ENCODE peak calls at places on chromosome X, in ten cellular contexts. Y, G, H, Z, Q, R, L, X, O and E are unnamed samples.

GRCh38 chrX:17035111-17035510 is 88.7 kb downstream of the REPS2 start:
- DNase-seq in Z (no peak), O (no peak), R (no peak), H (no peak), Q (no peak), G (no peak), Y (no peak), L (no peak), X (no peak), E (no peak)

GRCh38 chrX:23820235-23820782 is 37.3 kb downstream of the SAT1 start:
- DNase-seq in G (no peak), Q (no peak), Z (no peak), O (no peak), R (no peak), X (no peak), H (no peak), L (no peak), Y (no peak), E (no peak)

GRCh38 chrX:143632625-143633387 is 3.1 kb downstream of the SLITRK4 start:
- DNase-seq in L (no peak), G (no peak), Q (no peak), R (no peak), H (no peak), Y (no peak), O (no peak), X (no peak), Z (no peak), E (no peak)

GRCh38 chrX:54530358-54530900 is 410 bp downstream of the GNL3L start:
- DNase-seq in Q (no peak), O (peak; percentile 4), R (no peak), X (no peak), G (no peak), H (no peak), Y (no peak), Z (no peak), L (no peak), E (no peak)

GRCh38 chrX:115330498-115331138 is 41.1 kb downstream of the LUZP4 start:
- DNase-seq in L (peak; percentile 71), G (peak; percentile 21), Q (no peak), O (no peak), H (peak; percentile 36), Y (peak; percentile 18), R (no peak), Z (peak; percentile 67), X (peak; percentile 41), E (peak; percentile 53)

GRCh38 chrX:16839224-16839851 is 30.8 kb downstream of the RBBP7 start:
- DNase-seq in O (no peak), Y (no peak), Z (no peak), Q (no peak), L (no peak), H (no peak), X (peak; percentile 31), G (no peak), R (no peak), E (no peak)

GRCh38 chrX:39652336-39652735 is 445.4 kb downstream of the BCOR start:
- DNase-seq in Y (peak; percentile 25), O (peak; percentile 7), H (no peak), Z (peak; percentile 34), L (no peak), R (no peak), Q (no peak), G (no peak), X (peak; percentile 45), E (no peak)

GRCh38 chrX:70044541-70045245 is 5.0 kb downstream of the AWAT2 start:
- DNase-seq in L (peak; percentile 25), Z (no peak), Y (no peak), X (no peak), R (no peak), O (no peak), Q (no peak), G (no peak), H (no peak), E (no peak)

GRCh38 chrX:68822641-68823410 is 6.0 kb upstream of the EFNB1 start:
- DNase-seq in R (no peak), G (no peak), Z (peak; percentile 66), Q (no peak), H (peak; percentile 28), O (no peak), L (no peak), X (peak; percentile 42), Y (peak; percentile 36), E (peak; percentile 62)

GRCh38 chrX:41022579-41022978 is 62.7 kb upstream of the USP9X start:
- DNase-seq in G (no peak), R (no peak), X (no peak), Q (no peak), Z (no peak), L (no peak), Y (no peak), O (no peak), H (peak; percentile 83), E (no peak)

DNA sequence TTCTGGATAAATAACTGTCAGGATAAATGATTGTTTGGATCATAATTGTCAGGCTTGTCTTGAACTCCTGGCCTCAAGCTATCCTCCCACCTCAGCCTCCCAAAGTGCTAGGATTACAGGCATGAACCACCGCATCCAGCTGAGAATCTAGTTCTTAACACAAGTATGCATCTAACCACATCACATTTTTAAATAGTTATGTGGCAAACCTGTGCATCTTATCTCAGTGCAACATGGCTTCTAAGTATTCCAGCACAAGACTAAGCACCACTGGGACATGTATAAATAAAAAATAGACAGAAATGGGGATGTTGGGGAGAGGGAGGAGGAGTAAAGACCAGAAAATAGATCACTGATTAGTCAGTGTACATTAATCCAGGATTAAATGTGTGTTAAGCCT is 74.7 kb upstream of the TBL1X start:
- DNase-seq in Y (no peak), X (no peak), R (no peak), G (no peak), Q (no peak), O (no peak), Z (no peak), L (no peak), H (no peak), E (no peak)
- TF ChIP-seq EP300 in Y (no peak), X (no peak), R (no peak), G (no peak), Q (no peak), O (no peak), Z (no peak), L (no peak), H (no peak), E (no peak)

DNA sequence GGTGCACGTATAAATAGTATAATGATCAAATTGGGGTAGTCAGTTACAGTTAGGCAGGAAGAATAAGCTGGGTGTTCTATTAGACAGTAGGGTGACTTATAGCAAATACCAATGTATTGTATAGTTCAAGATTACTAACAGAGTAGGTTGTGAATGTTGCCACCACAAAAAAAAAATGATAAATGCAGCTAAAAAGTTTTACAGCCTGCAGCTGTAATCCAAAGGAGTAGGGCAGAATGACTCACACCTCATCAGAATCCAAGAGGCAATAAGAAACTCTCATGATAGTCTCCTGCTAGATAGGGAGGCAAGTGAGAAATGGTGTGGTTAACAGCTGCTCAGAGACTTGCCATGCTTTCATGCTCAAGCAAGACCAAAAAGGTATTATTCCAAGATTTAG is 19.6 kb upstream of the TCEAL4 start:
- DNase-seq in G (no peak), O (no peak), Y (no peak), H (no peak), X (no peak), Q (no peak), R (no peak), L (no peak), Z (no peak), E (no peak)
- TF ChIP-seq EP300 in G (no peak), O (no peak), Y (no peak), H (no peak), X (no peak), Q (no peak), R (no peak), L (no peak), Z (no peak), E (no peak)

GRCh38 chrX:132412208-132412607 is 76.6 kb downstream of the MBNL3 start:
- DNase-seq in Y (no peak), R (no peak), Q (no peak), X (no peak), L (no peak), Z (no peak), H (peak; percentile 35), O (no peak), G (no peak), E (no peak)

GRCh38 chrX:132409780-132410556 is 78.9 kb downstream of the MBNL3 start:
- DNase-seq in Z (no peak), Y (no peak), R (no peak), Q (no peak), H (no peak), G (no peak), O (no peak), X (no peak), L (no peak), E (no peak)

GRCh38 chrX:132413459-132413858 is 75.4 kb downstream of the MBNL3 start:
- DNase-seq in O (no peak), Y (no peak), H (peak; percentile 82), G (no peak), Q (no peak), R (no peak), Z (no peak), L (no peak), X (peak; percentile 39), E (no peak)

GRCh38 chrX:132414404-132414803 is 74.4 kb downstream of the MBNL3 start:
- DNase-seq in X (no peak), Q (no peak), H (peak; percentile 28), G (no peak), Y (no peak), Z (no peak), L (no peak), R (no peak), O (no peak), E (no peak)

GRCh38 chrX:132411310-132411977 is 77.4 kb downstream of the MBNL3 start:
- DNase-seq in Y (no peak), H (peak; percentile 68), Q (no peak), G (no peak), X (no peak), O (no peak), R (no peak), Z (no peak), L (no peak), E (no peak)
- TF ChIP-seq EP300 in Y (no peak), H (peak; percentile 31), Q (no peak), G (no peak), X (no peak), O (no peak), R (no peak), Z (no peak), L (no peak), E (no peak)

DNA sequence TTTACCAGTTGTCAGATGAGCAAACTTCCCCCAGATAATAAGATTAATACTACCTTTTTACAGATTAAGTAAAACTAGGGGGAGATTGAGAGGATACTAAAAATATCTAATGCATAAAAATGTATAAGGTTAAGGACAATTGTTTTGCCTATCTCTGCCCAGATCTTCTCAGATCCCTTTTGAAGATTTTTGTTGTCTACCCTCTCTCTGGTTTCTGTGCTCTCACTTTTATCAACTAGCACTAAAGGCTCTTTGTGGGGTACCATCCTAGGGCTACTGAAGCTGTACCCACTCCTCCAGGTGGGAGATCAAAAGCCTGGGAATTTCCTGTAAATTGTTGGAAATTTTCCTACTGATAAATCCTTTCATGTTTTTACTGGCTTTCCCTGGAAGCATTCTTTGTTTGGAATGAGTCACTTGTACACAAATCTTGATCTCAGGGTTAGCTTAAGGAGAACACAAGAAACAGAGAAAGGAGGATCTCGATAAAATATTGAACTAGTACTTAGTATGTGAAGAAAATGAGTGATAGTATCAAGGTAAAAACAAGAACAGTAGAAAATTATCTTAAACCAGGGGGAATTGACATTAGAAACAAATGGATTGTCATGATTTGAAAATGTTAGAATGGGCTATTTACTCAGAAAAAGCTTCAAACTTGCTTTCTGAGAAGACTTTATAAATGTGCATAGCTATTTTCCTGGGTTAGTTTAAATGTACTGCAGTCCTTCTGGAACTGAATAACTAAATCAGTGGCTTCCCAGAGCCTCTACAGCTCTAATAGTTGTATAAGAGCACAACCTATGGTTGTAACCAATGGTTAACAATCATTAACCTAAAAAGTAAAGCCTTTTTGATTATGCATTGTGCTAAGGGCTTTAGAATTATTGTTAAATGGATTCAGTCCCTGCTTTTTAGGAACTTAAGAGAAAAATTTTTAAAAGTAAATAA is 679.9 kb upstream of the MAGEB2 start:
- DNase-seq in L (no peak), Z (no peak), O (no peak), G (no peak), Y (peak; percentile 23), H (no peak), Q (no peak), X (no peak), R (no peak), E (no peak)
- TF ChIP-seq EP300 in L (no peak), Z (no peak), O (no peak), G (no peak), Y (peak; percentile 63), H (no peak), Q (no peak), X (no peak), R (no peak), E (no peak)